ENCODE peak calls at places on chromosomes 1 and 21, in four cellular contexts. A is fibroblast of lung, P is MM.1S, G is right atrium auricular region. R is an unnamed sample.

GRCh38 chr1:97252076-97252475 is 530.5 kb downstream of the PTBP2 start:
- DNase-seq in A (peak; percentile 94), P (no peak), G (peak; percentile 72), R (no peak)

GRCh38 chr1:6065093-6065878 is 19.6 kb downstream of the KCNAB2 start:
- DNase-seq in A (no peak), P (no peak), G (no peak), R (no peak)

GRCh38 chr21:42461881-42462877 is 33.8 kb downstream of the RSPH1 start:
- DNase-seq in A (no peak), P (no peak), G (no peak), R (no peak)

GRCh38 chr1:95572962-95573361 is 339.0 kb downstream of the RWDD3 start:
- DNase-seq in A (no peak), P (no peak), G (no peak), R (no peak)

GRCh38 chr1:153444078-153444477 is 16.4 kb downstream of the S100A7 start:
- DNase-seq in A (no peak), P (no peak), G (no peak), R (no peak)

GRCh38 chr1:46528297-46528955 is 23.0 kb downstream of the KNCN start:
- DNase-seq in A (no peak), P (no peak), G (no peak), R (no peak)

GRCh38 chr1:180522204-180522497 is 19.8 kb upstream of the ACBD6 start:
- DNase-seq in A (no peak), P (no peak), G (no peak), R (no peak)

GRCh38 chr1:19835573-19835972 is 20.5 kb upstream of the RNF186 start:
- DNase-seq in A (no peak), P (no peak), G (no peak), R (no peak)

GRCh38 chr1:28246427-28246832 is 10.5 kb downstream of the ATP5IF1 start:
- DNase-seq in A (no peak), P (peak; percentile 76), G (no peak), R (peak; percentile 75)

GRCh38 chr1:67793562-67793961 is 39.7 kb downstream of the GNG12 start:
- DNase-seq in A (no peak), P (no peak), G (no peak), R (no peak)

GRCh38 chr1:24968941-24969585 is 39.0 kb upstream of the RUNX3 start:
- DNase-seq in A (no peak), P (no peak), G (no peak), R (no peak)

GRCh38 chr1:72282271-72282656 is at the start of gene NEGR1:
- DNase-seq in A (peak; percentile 68), P (no peak), G (peak; percentile 69), R (no peak)

GRCh38 chr1:162081316-162081715 is 11.8 kb downstream of the NOS1AP start:
- DNase-seq in A (no peak), P (no peak), G (no peak), R (no peak)

GRCh38 chr1:75719810-75720209 is 4.7 kb upstream of the ACADM start:
- DNase-seq in A (no peak), P (no peak), G (no peak), R (no peak)

GRCh38 chr1:93824869-93825268 is 54.1 kb downstream of the DNTTIP2 start:
- DNase-seq in A (no peak), P (no peak), G (no peak), R (no peak)

GRCh38 chr1:231241751-231242150 is 739 bp downstream of the GNPAT start:
- DNase-seq in A (peak; percentile 6), P (peak; percentile 28), G (no peak), R (no peak)

DNA sequence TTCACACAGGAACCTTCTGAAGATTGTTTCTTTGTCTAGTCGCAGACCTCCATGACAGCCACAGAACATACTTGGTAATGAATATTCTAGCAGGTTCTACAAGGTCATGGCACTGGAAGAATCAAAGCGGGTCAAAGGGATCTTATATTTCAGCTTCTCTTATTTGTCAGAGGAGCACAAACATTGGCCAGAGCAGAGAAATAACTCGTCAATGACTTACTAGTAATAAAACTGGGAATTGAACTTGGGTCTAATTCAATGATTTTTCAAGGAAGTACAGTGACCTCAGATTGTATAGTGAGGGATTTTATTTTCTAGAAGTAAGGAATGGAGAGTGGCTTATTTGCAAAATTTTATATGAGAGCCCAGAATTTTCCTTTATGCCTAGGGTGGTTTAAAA is 290.8 kb upstream of the PLXNA2 start:
- DNase-seq in A (no peak), P (no peak), G (no peak), R (no peak)
- H3K4me1 ChIP-seq in A (no peaks in the 10 kb centered on the region), P (no peaks in the 10 kb centered on the region), G (no peaks in the 10 kb centered on the region), R (no peaks in the 10 kb centered on the region)

GRCh38 chr1:232962761-232963357 is 12.4 kb downstream of the NTPCR start:
- DNase-seq in A (peak; percentile 65), P (no peak), G (no peak), R (no peak)
- H3K4me3 ChIP-seq in A (peak overlapping the region; percentile 25), P (no peak overlapping the region), G (no peak overlapping the region), R (no peak overlapping the region)

GRCh38 chr1:21237386-21238088 is 52.7 kb downstream of the ECE1 start:
- DNase-seq in A (no peak), P (no peak), G (no peak), R (no peak)

GRCh38 chr1:21238141-21238800 is 52.0 kb downstream of the ECE1 start:
- DNase-seq in A (no peak), P (no peak), G (no peak), R (no peak)

GRCh38 chr1:21240706-21241105 is 49.6 kb downstream of the ECE1 start:
- DNase-seq in A (no peak), P (no peak), G (no peak), R (no peak)

GRCh38 chr1:21241761-21242581 is 48.3 kb downstream of the ECE1 start:
- DNase-seq in A (no peak), P (no peak), G (no peak), R (no peak)

DNA sequence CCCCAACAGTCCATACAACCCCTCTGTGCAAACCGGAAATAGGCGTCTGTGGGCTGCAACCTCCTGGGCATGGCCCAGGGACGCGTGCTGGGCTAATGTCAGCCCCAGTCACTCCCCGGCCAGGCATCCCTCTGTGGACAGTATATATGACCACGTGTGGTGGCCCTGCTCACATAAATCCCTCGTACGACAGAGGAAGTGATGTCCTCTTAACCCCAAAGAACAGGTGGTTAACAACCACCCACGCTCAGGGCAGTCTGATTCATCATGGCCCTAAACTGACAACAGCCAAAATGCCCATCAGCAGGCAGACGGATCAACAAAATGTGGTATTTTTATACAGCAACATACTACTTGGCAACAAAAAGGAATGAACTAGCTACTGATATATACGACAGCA is 51.1 kb downstream of the ECE1 start:
- DNase-seq in A (no peak), P (no peak), G (no peak), R (no peak)
- H3K36me3 ChIP-seq in A (peaks cover 30% of the 10 kb centered on the region), P (no peaks in the 10 kb centered on the region), G (peaks cover 85% of the 10 kb centered on the region), R (peaks cover 22% of the 10 kb centered on the region)

GRCh38 chr1:207820568-207821463 is 69.0 kb downstream of the CD46 start:
- DNase-seq in A (no peak), P (no peak), G (no peak), R (no peak)

GRCh38 chr1:207822124-207822601 is 70.3 kb downstream of the CD46 start:
- DNase-seq in A (no peak), P (peak; percentile 53), G (no peak), R (no peak)

GRCh38 chr1:207822602-207823451 is 71.0 kb downstream of the CD46 start:
- DNase-seq in A (peak; percentile 37), P (peak; percentile 99), G (peak; percentile 98), R (peak; percentile 89)

GRCh38 chr1:207823531-207823879 is 71.7 kb downstream of the CD46 start:
- DNase-seq in A (no peak), P (no peak), G (no peak), R (no peak)

DNA sequence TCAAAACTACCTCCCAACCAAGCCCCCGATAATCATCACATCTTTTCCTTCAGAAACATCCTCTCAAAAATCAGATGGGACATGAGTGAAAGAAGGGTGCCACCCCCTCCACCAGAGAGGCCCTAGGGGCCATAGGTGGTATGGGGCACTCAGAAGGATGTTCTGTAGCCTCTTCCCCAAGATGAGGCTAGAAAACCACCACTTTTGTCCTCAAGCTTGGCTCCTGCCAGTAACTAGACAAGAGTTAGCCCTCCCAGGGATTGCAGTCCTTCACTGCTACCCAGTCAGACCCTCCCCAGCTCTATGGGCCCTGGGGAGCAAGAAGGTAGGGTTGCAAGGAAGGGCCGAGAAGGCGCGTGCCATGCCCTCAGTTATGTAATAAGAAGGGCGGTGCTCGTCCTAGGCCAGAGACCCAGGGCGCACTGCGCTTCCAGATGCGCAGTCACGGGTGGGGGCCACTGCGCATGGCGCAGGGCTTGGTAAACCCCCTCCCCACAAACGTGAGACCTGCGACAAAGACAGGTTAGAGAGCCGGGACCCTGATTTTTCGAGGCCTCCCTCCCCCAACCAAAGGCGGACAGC is 69.7 kb downstream of the CD46 start:
- DNase-seq in A (no peak), P (no peak), G (no peak), R (no peak)
- H3K4me1 ChIP-seq in A (peaks cover 43% of the 10 kb centered on the region), P (peaks cover 36% of the 10 kb centered on the region), G (peaks cover 85% of the 10 kb centered on the region), R (peaks cover 60% of the 10 kb centered on the region)

GRCh38 chr1:159921700-159922498 is 3.4 kb downstream of the TAGLN2 start:
- DNase-seq in A (peak; percentile 50), P (no peak), G (no peak), R (peak; percentile 21)

GRCh38 chr1:159920651-159921050 is 4.7 kb downstream of the TAGLN2 start:
- DNase-seq in A (no peak), P (no peak), G (no peak), R (no peak)

GRCh38 chr1:159922499-159923202 is 2.7 kb downstream of the TAGLN2 start:
- DNase-seq in A (peak; percentile 97), P (no peak), G (no peak), R (no peak)

GRCh38 chr1:159920202-159920601 is 5.1 kb downstream of the TAGLN2 start:
- DNase-seq in A (no peak), P (no peak), G (no peak), R (no peak)

GRCh38 chr1:159921251-159921650 is 4.1 kb downstream of the TAGLN2 start:
- DNase-seq in A (no peak), P (peak; percentile 31), G (no peak), R (no peak)
- H3K4me3 ChIP-seq in A (peak overlapping the region; percentile 98), P (no peak overlapping the region), G (peak overlapping the region; percentile 82), R (peak overlapping the region; percentile 95)

GRCh38 chr21:45986316-45987051 is 4.9 kb downstream of the COL6A1 start:
- DNase-seq in A (no peak), P (no peak), G (no peak), R (no peak)
- H3K36me3 ChIP-seq in A (peaks cover 74% of the 10 kb centered on the region), P (no peaks in the 10 kb centered on the region), G (peaks cover 67% of the 10 kb centered on the region), R (no peaks in the 10 kb centered on the region)

GRCh38 chr1:202587859-202588480 is 122.3 kb downstream of the SYT2 start:
- DNase-seq in A (no peak), P (no peak), G (no peak), R (no peak)
- H3K4me1 ChIP-seq in A (peaks cover 43% of the 10 kb centered on the region), P (no peaks in the 10 kb centered on the region), G (peaks cover 78% of the 10 kb centered on the region), R (no peaks in the 10 kb centered on the region)

GRCh38 chr1:192485692-192486436 is 89.7 kb upstream of the RGS1 start:
- DNase-seq in A (peak; percentile 100), P (no peak), G (peak; percentile 90), R (no peak)
- H3K4me3 ChIP-seq in A (no peak overlapping the region), P (no peak overlapping the region), G (no peak overlapping the region), R (no peak overlapping the region)

GRCh38 chr1:161073474-161074121 is 3.9 kb upstream of the ARHGAP30 start:
- DNase-seq in A (no peak), P (no peak), G (no peak), R (no peak)
- H3K36me3 ChIP-seq in A (no peaks in the 10 kb centered on the region), P (no peaks in the 10 kb centered on the region), G (no peaks in the 10 kb centered on the region), R (peaks cover 8% of the 10 kb centered on the region)